ENCODE peak calls at places on chromosomes 11 and 22, in nine cellular contexts. U is fibroblast of lung; Z is activated T-cell treated with anti-CD3 and anti-CD28 coated beads, Interleukin-2, amount 50 U/mL, for 4 hours; E is HT1080; H is B cell; R is RWPE1; A is fibroblast of the conjunctiva; D is A549; S is amniotic stem cell. P is an unnamed sample.

GRCh38 chr11:134450186-134450585 is 38.1 kb upstream of the B3GAT1 start:
- DNase-seq in H (no peak), S (no peak), Z (no peak), A (no peak), E (no peak), D (no peak), R (no peak), U (no peak), P (no peak)

GRCh38 chr22:47628477-47629272 is 866.2 kb downstream of the TBC1D22A start:
- DNase-seq in D (no peak), H (no peak), Z (no peak), E (no peak), A (no peak), R (no peak), S (no peak), U (no peak), P (no peak)

GRCh38 chr11:2581931-2582435 is 117.8 kb downstream of the KCNQ1OT1 start:
- DNase-seq in U (no peak), A (no peak), D (no peak), R (no peak), H (peak; percentile 9), Z (peak; percentile 2), S (no peak), E (no peak), P (no peak)

GRCh38 chr11:15969281-15969680 is 387.1 kb downstream of the SOX6 start:
- DNase-seq in Z (no peak), S (peak; percentile 71), R (peak; percentile 53), U (peak; percentile 92), D (peak; percentile 74), H (no peak), E (peak; percentile 70), A (peak; percentile 77), P (peak; percentile 7)

GRCh38 chr11:95490625-95491024 is 259.6 kb upstream of the SESN3 start:
- DNase-seq in U (no peak), D (no peak), A (no peak), S (no peak), R (no peak), H (no peak), Z (no peak), E (no peak), P (no peak)

GRCh38 chr11:90775573-90776165 is 552.8 kb upstream of the CHORDC1 start:
- DNase-seq in D (no peak), S (no peak), A (no peak), R (no peak), Z (no peak), U (no peak), H (no peak), E (no peak), P (no peak)

GRCh38 chr11:69431893-69432738 is 49.3 kb upstream of the LINC01488 start:
- DNase-seq in U (no peak), A (no peak), H (no peak), R (no peak), D (no peak), Z (no peak), E (no peak), S (no peak), P (no peak)

GRCh38 chr11:37108436-37109204 is 510.6 kb upstream of the RAG2 start:
- DNase-seq in E (peak; percentile 51), S (no peak), U (peak; percentile 2), Z (no peak), H (no peak), A (no peak), D (no peak), R (no peak), P (no peak)

GRCh38 chr22:26666035-26666338 is 8.6 kb downstream of the MIAT start:
- DNase-seq in D (no peak), A (no peak), U (no peak), S (no peak), Z (no peak), H (no peak), R (no peak), E (no peak), P (no peak)

GRCh38 chr22:43136255-43136654 is 6.9 kb downstream of the MCAT start:
- DNase-seq in A (no peak), E (no peak), D (peak; percentile 25), S (no peak), U (peak; percentile 29), H (peak; percentile 84), R (no peak), Z (peak; percentile 33), P (no peak)

GRCh38 chr22:30882974-30883533 is 85.5 kb downstream of the MORC2 start:
- DNase-seq in R (no peak), U (no peak), Z (no peak), H (no peak), E (no peak), A (no peak), S (no peak), D (no peak), P (no peak)

GRCh38 chr11:71302911-71303310 is 50.5 kb upstream of the SHANK2 start:
- DNase-seq in R (no peak), Z (no peak), E (no peak), A (no peak), S (no peak), H (no peak), U (no peak), D (peak; percentile 24), P (no peak)